ENCODE peak calls at places on chromosome 22, in ten cellular contexts. One of them, this sample, is unnamed. For H3K4me1, the result is how much of the 10 kb centered on the place peaks cover.

GRCh38 chr22:45341503-45341902 is 31.8 kb downstream of the FAM118A start:
- DNase-seq in heart left ventricle: no peak
- DNase-seq in psoas muscle: no peak
- DNase-seq in foreskin keratinocyte: no peak
- DNase-seq in Karpas-422: no peak
- DNase-seq in uterus: no peak
- DNase-seq in IMR-90: no peak
- DNase-seq in stomach: no peak
- DNase-seq in suprapubic skin: no peak
- DNase-seq in neural progenitor cell: no peak
- DNase-seq in this sample: no peak

GRCh38 chr22:29803190-29803589 is 34.9 kb downstream of the ASCC2 start:
- DNase-seq in heart left ventricle: no peak
- DNase-seq in psoas muscle: no peak
- DNase-seq in foreskin keratinocyte: no peak
- DNase-seq in Karpas-422: no peak
- DNase-seq in uterus: no peak
- DNase-seq in IMR-90: no peak
- DNase-seq in stomach: no peak
- DNase-seq in suprapubic skin: no peak
- DNase-seq in neural progenitor cell: no peak
- DNase-seq in this sample: no peak

GRCh38 chr22:36480941-36481392 is 473 bp downstream of the TXN2 start:
- DNase-seq in heart left ventricle: no peak
- DNase-seq in psoas muscle: no peak
- DNase-seq in foreskin keratinocyte: no peak
- DNase-seq in Karpas-422: no peak
- DNase-seq in uterus: no peak
- DNase-seq in IMR-90: no peak
- DNase-seq in stomach: no peak
- DNase-seq in suprapubic skin: no peak
- DNase-seq in neural progenitor cell: no peak
- DNase-seq in this sample: no peak

GRCh38 chr22:26956346-26956745 is 299.0 kb downstream of the MIAT start:
- DNase-seq in heart left ventricle: no peak
- DNase-seq in psoas muscle: no peak
- DNase-seq in foreskin keratinocyte: no peak
- DNase-seq in Karpas-422: no peak
- DNase-seq in uterus: no peak
- DNase-seq in IMR-90: no peak
- DNase-seq in stomach: no peak
- DNase-seq in suprapubic skin: no peak
- DNase-seq in neural progenitor cell: no peak
- DNase-seq in this sample: no peak

GRCh38 chr22:34427436-34427835 is 507.2 kb upstream of the LARGE1 start:
- DNase-seq in heart left ventricle: no peak
- DNase-seq in psoas muscle: no peak
- DNase-seq in foreskin keratinocyte: peak
- DNase-seq in Karpas-422: no peak
- DNase-seq in uterus: no peak
- DNase-seq in IMR-90: no peak
- DNase-seq in stomach: no peak
- DNase-seq in suprapubic skin: no peak
- DNase-seq in neural progenitor cell: no peak
- DNase-seq in this sample: no peak

GRCh38 chr22:42994917-42995562 is 19.9 kb downstream of the PACSIN2 start:
- DNase-seq in heart left ventricle: peak
- DNase-seq in psoas muscle: peak
- DNase-seq in foreskin keratinocyte: peak
- DNase-seq in Karpas-422: peak
- DNase-seq in uterus: peak
- DNase-seq in IMR-90: peak
- DNase-seq in stomach: peak
- DNase-seq in suprapubic skin: peak
- DNase-seq in neural progenitor cell: no peak
- DNase-seq in this sample: no peak

GRCh38 chr22:27801616-27802388 is at the start of gene MN1:
- DNase-seq in heart left ventricle: peak
- DNase-seq in psoas muscle: peak
- DNase-seq in foreskin keratinocyte: peak
- DNase-seq in Karpas-422: no peak
- DNase-seq in uterus: no peak
- DNase-seq in IMR-90: peak
- DNase-seq in stomach: peak
- DNase-seq in suprapubic skin: no peak
- DNase-seq in neural progenitor cell: peak
- DNase-seq in this sample: no peak

GRCh38 chr22:22215659-22216449 is 28.7 kb upstream of the VPREB1 start:
- DNase-seq in heart left ventricle: no peak
- DNase-seq in psoas muscle: no peak
- DNase-seq in foreskin keratinocyte: no peak
- DNase-seq in Karpas-422: no peak
- DNase-seq in uterus: no peak
- DNase-seq in IMR-90: no peak
- DNase-seq in stomach: no peak
- DNase-seq in suprapubic skin: no peak
- DNase-seq in neural progenitor cell: no peak
- DNase-seq in this sample: no peak

GRCh38 chr22:37283393-37283937 is 1.2 kb downstream of the CYTH4 start:
- DNase-seq in heart left ventricle: no peak
- DNase-seq in psoas muscle: no peak
- DNase-seq in foreskin keratinocyte: no peak
- DNase-seq in Karpas-422: peak
- DNase-seq in uterus: no peak
- DNase-seq in IMR-90: no peak
- DNase-seq in stomach: no peak
- DNase-seq in suprapubic skin: no peak
- DNase-seq in neural progenitor cell: no peak
- DNase-seq in this sample: peak

GRCh38 chr22:25554321-25555088 is 10.0 kb upstream of the GRK3 start:
- DNase-seq in heart left ventricle: no peak
- DNase-seq in psoas muscle: no peak
- DNase-seq in foreskin keratinocyte: no peak
- DNase-seq in Karpas-422: peak
- DNase-seq in uterus: no peak
- DNase-seq in IMR-90: no peak
- DNase-seq in stomach: no peak
- DNase-seq in suprapubic skin: no peak
- DNase-seq in neural progenitor cell: no peak
- DNase-seq in this sample: no peak
- H3K27ac ChIP-seq in heart left ventricle: no peak
- H3K27ac ChIP-seq in psoas muscle: no peak
- H3K27ac ChIP-seq in foreskin keratinocyte: no peak
- H3K27ac ChIP-seq in Karpas-422: no peak
- H3K27ac ChIP-seq in uterus: peak
- H3K27ac ChIP-seq in IMR-90: no peak
- H3K27ac ChIP-seq in stomach: no peak
- H3K27ac ChIP-seq in suprapubic skin: peak
- H3K27ac ChIP-seq in neural progenitor cell: no peak
- H3K27ac ChIP-seq in this sample: no peak

GRCh38 chr22:49968313-49968830 is 7.8 kb downstream of the PIM3 start:
- DNase-seq in heart left ventricle: peak
- DNase-seq in psoas muscle: peak
- DNase-seq in foreskin keratinocyte: no peak
- DNase-seq in Karpas-422: no peak
- DNase-seq in uterus: no peak
- DNase-seq in IMR-90: no peak
- DNase-seq in stomach: peak
- DNase-seq in suprapubic skin: peak
- DNase-seq in neural progenitor cell: no peak
- DNase-seq in this sample: no peak
- H3K4me1 ChIP-seq in heart left ventricle: half or more
- H3K4me1 ChIP-seq in psoas muscle: half or more
- H3K4me1 ChIP-seq in foreskin keratinocyte: under half
- H3K4me1 ChIP-seq in Karpas-422: under half
- H3K4me1 ChIP-seq in uterus: under half
- H3K4me1 ChIP-seq in IMR-90: under half
- H3K4me1 ChIP-seq in stomach: half or more
- H3K4me1 ChIP-seq in suprapubic skin: half or more
- H3K4me1 ChIP-seq in neural progenitor cell: under half
- H3K4me1 ChIP-seq in this sample: under half

GRCh38 chr22:39419911-39420310 is 20.3 kb downstream of the TAB1 start:
- DNase-seq in heart left ventricle: no peak
- DNase-seq in psoas muscle: no peak
- DNase-seq in foreskin keratinocyte: no peak
- DNase-seq in Karpas-422: no peak
- DNase-seq in uterus: no peak
- DNase-seq in IMR-90: no peak
- DNase-seq in stomach: no peak
- DNase-seq in suprapubic skin: no peak
- DNase-seq in neural progenitor cell: no peak
- DNase-seq in this sample: no peak
- H3K27ac ChIP-seq in heart left ventricle: no peak
- H3K27ac ChIP-seq in psoas muscle: no peak
- H3K27ac ChIP-seq in foreskin keratinocyte: no peak
- H3K27ac ChIP-seq in Karpas-422: no peak
- H3K27ac ChIP-seq in uterus: no peak
- H3K27ac ChIP-seq in IMR-90: no peak
- H3K27ac ChIP-seq in stomach: no peak
- H3K27ac ChIP-seq in suprapubic skin: no peak
- H3K27ac ChIP-seq in neural progenitor cell: no peak
- H3K27ac ChIP-seq in this sample: no peak

GRCh38 chr22:39532215-39533071 is at the start of gene RPS19BP1:
- DNase-seq in heart left ventricle: peak
- DNase-seq in psoas muscle: peak
- DNase-seq in foreskin keratinocyte: peak
- DNase-seq in Karpas-422: peak
- DNase-seq in uterus: peak
- DNase-seq in IMR-90: peak
- DNase-seq in stomach: peak
- DNase-seq in suprapubic skin: peak
- DNase-seq in neural progenitor cell: peak
- DNase-seq in this sample: peak
- H3K4me1 ChIP-seq in heart left ventricle: half or more
- H3K4me1 ChIP-seq in psoas muscle: under half
- H3K4me1 ChIP-seq in foreskin keratinocyte: under half
- H3K4me1 ChIP-seq in Karpas-422: half or more
- H3K4me1 ChIP-seq in uterus: under half
- H3K4me1 ChIP-seq in IMR-90: under half
- H3K4me1 ChIP-seq in stomach: half or more
- H3K4me1 ChIP-seq in suprapubic skin: half or more
- H3K4me1 ChIP-seq in neural progenitor cell: under half
- H3K4me1 ChIP-seq in this sample: under half

DNA sequence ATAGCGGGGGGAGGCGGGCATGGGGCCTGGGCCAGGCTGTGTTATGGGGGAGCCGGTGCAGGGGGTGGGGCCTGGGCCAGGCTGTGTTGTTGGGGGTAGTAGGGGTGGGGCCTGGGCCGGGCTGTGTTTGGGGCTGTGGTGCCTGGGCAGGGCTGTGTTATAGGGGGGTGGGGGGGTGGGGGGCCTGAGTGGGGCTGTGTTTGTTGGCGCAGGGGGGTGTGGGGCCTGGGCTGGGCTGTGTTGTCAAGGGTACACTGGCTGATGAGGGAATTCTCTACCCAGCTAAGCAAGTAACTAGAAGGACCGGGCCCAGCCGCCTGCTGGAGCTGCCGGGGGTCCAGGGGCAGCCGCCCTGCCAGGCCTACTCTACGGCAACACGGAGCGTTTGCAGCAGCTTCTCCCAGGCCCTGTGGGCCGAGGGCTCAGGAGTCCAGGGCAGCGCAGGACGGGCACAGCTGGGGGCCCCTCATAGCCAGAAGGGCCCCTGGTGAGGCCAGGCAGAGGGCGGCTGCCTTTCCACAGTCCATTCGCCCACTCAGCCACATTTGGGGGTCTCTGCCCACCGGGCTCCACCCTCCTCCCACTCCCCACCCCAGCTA is 10.1 kb upstream of the PIM3 start:
- DNase-seq in heart left ventricle: no peak
- DNase-seq in psoas muscle: no peak
- DNase-seq in foreskin keratinocyte: no peak
- DNase-seq in Karpas-422: no peak
- DNase-seq in uterus: no peak
- DNase-seq in IMR-90: no peak
- DNase-seq in stomach: peak
- DNase-seq in suprapubic skin: no peak
- DNase-seq in neural progenitor cell: no peak
- DNase-seq in this sample: no peak
- H3K27ac ChIP-seq in heart left ventricle: no peak
- H3K27ac ChIP-seq in psoas muscle: no peak
- H3K27ac ChIP-seq in foreskin keratinocyte: peak
- H3K27ac ChIP-seq in Karpas-422: no peak
- H3K27ac ChIP-seq in uterus: no peak
- H3K27ac ChIP-seq in IMR-90: peak
- H3K27ac ChIP-seq in stomach: peak
- H3K27ac ChIP-seq in suprapubic skin: peak
- H3K27ac ChIP-seq in neural progenitor cell: no peak
- H3K27ac ChIP-seq in this sample: no peak

GRCh38 chr22:25363474-25363873 is 144.0 kb downstream of the CRYBB2 start:
- DNase-seq in heart left ventricle: no peak
- DNase-seq in psoas muscle: no peak
- DNase-seq in foreskin keratinocyte: no peak
- DNase-seq in Karpas-422: no peak
- DNase-seq in uterus: no peak
- DNase-seq in IMR-90: no peak
- DNase-seq in stomach: no peak
- DNase-seq in suprapubic skin: peak
- DNase-seq in neural progenitor cell: no peak
- DNase-seq in this sample: no peak
- H3K4me1 ChIP-seq in heart left ventricle: under half
- H3K4me1 ChIP-seq in psoas muscle: under half
- H3K4me1 ChIP-seq in foreskin keratinocyte: under half
- H3K4me1 ChIP-seq in Karpas-422: under half
- H3K4me1 ChIP-seq in uterus: under half
- H3K4me1 ChIP-seq in IMR-90: under half
- H3K4me1 ChIP-seq in stomach: under half
- H3K4me1 ChIP-seq in suprapubic skin: under half
- H3K4me1 ChIP-seq in neural progenitor cell: under half
- H3K4me1 ChIP-seq in this sample: under half

This sample was measured in iPS DF 6.9.